ENCODE peak calls at places on chromosomes 3 and 15, in four cellular contexts. H is CD4-positive, alpha-beta T cell; E is brain microvascular endothelial cell; X is left ventricle myocardium inferior. D is an unnamed sample.

GRCh38 chr15:57526076-57526475 is 65.6 kb upstream of the MYZAP start:
- DNase-seq in H (no peak), E (no peak), X (no peak), D (no peak)

GRCh38 chr3:20185364-20185732 is 658 bp downstream of the SGO1 start:
- DNase-seq in H (no peak), E (peak), X (no peak), D (no peak)

GRCh38 chr15:41596972-41597371 is 38.0 kb downstream of the TYRO3 start:
- DNase-seq in H (no peak), E (no peak), X (no peak), D (no peak)

GRCh38 chr3:56125358-56126005 is 342.8 kb downstream of the ERC2 start:
- DNase-seq in H (no peak), E (peak), X (peak), D (no peak)

GRCh38 chr3:124769462-124769861 is 39.2 kb downstream of the UMPS start:
- DNase-seq in H (no peak), E (no peak), X (no peak), D (no peak)

GRCh38 chr3:43773273-43774104 is 82.8 kb downstream of the ABHD5 start:
- DNase-seq in H (no peak), E (no peak), X (peak), D (no peak)

GRCh38 chr3:183455064-183455463 is 26.6 kb upstream of the MCF2L2 start:
- DNase-seq in H (no peak), E (peak), X (no peak), D (no peak)

GRCh38 chr3:70803891-70804290 is 491.5 kb upstream of the MDFIC2 start:
- DNase-seq in H (no peak), E (no peak), X (no peak), D (no peak)

GRCh38 chr3:128424508-128425069 is 42.1 kb downstream of the DNAJB8 start:
- DNase-seq in H (no peak), E (no peak), X (no peak), D (no peak)

GRCh38 chr3:108311797-108312196 is 15.4 kb downstream of the HHLA2 start:
- DNase-seq in H (no peak), E (no peak), X (no peak), D (no peak)

GRCh38 chr3:75294124-75294523 is 370.0 kb upstream of the FRG2C start:
- DNase-seq in H (no peak), E (peak), X (no peak), D (peak)

GRCh38 chr15:33980159-33980558 is 11.9 kb downstream of the CHRM5 start:
- DNase-seq in H (no peak), E (no peak), X (no peak), D (no peak)

GRCh38 chr3:8621141-8621540 is 23.5 kb downstream of the SSUH2 start:
- DNase-seq in H (no peak), E (no peak), X (no peak), D (no peak)

GRCh38 chr3:74693216-74693615 is 78.8 kb upstream of the CNTN3 start:
- DNase-seq in H (no peak), E (no peak), X (no peak), D (no peak)

GRCh38 chr3:32945136-32945535 is 6.3 kb upstream of the CCR4 start:
- DNase-seq in H (no peak), E (no peak), X (no peak), D (no peak)

GRCh38 chr15:58517682-58518525 is 86.1 kb downstream of the LIPC start:
- DNase-seq in H (no peak), E (no peak), X (no peak), D (no peak)

GRCh38 chr3:52570076-52570475 is 33.7 kb downstream of the UQCC5 start:
- DNase-seq in H (no peak), E (peak), X (no peak), D (no peak)

GRCh38 chr3:57397175-57398026 is 104.9 kb upstream of the ASB14 start:
- DNase-seq in H (peak), E (peak), X (no peak), D (no peak)

GRCh38 chr3:81419196-81419595 is 342.2 kb downstream of the GBE1 start:
- DNase-seq in H (no peak), E (no peak), X (no peak), D (no peak)

GRCh38 chr3:111944377-111944776 is 34.4 kb upstream of the ABHD10 start:
- DNase-seq in H (no peak), E (no peak), X (no peak), D (no peak)

GRCh38 chr3:129432036-129432435 is 3.6 kb upstream of the EFCAB12 start:
- DNase-seq in H (no peak), E (no peak), X (no peak), D (no peak)

GRCh38 chr3:48086736-48087470 is 70.7 kb upstream of the MAP4 start:
- DNase-seq in H (no peak), E (peak), X (no peak), D (no peak)

GRCh38 chr3:139173372-139174108 is 128.8 kb upstream of the PRR23C start:
- DNase-seq in H (no peak), E (peak), X (no peak), D (no peak)

DNA sequence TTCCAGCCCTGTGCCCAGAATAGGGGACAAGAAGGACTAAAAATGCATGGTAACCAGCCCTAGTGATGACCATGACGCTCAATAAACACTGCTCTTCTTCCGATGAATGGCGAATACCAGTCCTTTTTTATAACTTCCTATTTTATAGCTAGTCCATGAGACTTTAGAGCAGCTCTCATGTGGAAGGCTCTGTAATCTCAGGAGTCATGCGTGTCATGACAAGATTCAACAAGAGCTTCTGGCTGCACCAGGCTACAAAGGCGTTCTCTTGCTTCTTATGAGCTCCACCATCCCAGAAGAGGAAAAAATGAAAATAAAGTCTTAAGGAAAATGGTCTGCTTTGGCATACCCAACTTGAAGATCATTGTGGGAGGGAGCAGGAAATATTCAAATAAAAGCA is 141.0 kb downstream of the TMCO5A start:
- DNase-seq in H (no peak), E (no peak), X (no peak), D (no peak)
- TF ChIP-seq CTCF in H (no peak), E (no peak), X (no peak), D (no peak)

DNA sequence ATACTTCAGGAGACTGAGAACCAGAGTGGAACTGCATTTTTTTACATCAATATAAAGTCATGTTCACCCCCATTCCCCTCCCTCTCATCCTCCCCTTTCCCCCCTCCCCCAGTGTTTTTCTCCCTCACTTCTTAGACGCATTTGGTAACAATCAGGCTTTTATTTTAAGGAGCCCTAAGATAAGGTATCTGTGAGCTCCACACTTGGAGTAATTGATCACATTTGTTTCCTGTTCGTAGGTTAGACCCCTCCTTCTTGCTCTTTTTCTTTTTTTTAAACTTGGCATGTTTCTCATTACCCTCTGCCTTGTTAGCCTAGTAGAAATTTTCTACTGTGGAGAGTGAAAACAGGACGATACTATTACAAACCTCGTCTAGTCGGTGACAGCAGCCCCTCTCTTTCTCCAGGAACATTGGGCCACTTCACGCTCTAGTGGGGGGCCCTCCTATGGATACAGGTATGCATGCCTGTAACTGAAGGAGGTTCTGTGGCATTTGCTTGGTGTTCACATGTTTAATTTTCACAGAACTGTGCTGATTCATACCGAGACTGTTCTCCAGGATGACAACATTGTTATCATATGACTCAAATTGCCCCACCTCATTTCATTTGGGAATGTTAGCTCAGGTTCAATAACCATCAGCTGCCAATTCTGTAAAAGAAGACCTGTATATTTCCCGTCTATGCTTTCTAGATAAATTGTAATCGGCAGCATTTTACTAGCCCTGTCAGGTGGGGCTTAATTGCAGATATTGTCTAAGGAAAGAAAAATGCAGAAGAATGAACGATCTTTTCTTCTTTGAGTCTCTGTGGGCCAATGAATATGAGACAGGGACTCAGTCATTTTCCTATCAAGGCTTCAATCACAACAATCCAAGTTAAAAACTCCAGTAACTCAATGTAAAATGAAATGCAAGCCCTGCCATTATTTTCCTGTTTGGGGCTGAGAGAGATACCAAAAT is 314.2 kb downstream of the MECOM start:
- DNase-seq in H (no peak), E (no peak), X (no peak), D (no peak)
- TF ChIP-seq CTCF in H (no peak), E (no peak), X (no peak), D (no peak)

GRCh38 chr15:84749111-84749991 is 959 bp downstream of the ZNF592 start:
- DNase-seq in H (peak), E (peak), X (peak), D (peak)

GRCh38 chr15:84750583-84751092 is 2.2 kb downstream of the ZNF592 start:
- DNase-seq in H (no peak), E (no peak), X (no peak), D (no peak)

GRCh38 chr15:84748274-84749110 is at the start of gene ZNF592:
- DNase-seq in H (peak), E (peak), X (peak), D (peak)

GRCh38 chr15:84752195-84752594 is 3.8 kb downstream of the ZNF592 start:
- DNase-seq in H (no peak), E (no peak), X (no peak), D (no peak)

DNA sequence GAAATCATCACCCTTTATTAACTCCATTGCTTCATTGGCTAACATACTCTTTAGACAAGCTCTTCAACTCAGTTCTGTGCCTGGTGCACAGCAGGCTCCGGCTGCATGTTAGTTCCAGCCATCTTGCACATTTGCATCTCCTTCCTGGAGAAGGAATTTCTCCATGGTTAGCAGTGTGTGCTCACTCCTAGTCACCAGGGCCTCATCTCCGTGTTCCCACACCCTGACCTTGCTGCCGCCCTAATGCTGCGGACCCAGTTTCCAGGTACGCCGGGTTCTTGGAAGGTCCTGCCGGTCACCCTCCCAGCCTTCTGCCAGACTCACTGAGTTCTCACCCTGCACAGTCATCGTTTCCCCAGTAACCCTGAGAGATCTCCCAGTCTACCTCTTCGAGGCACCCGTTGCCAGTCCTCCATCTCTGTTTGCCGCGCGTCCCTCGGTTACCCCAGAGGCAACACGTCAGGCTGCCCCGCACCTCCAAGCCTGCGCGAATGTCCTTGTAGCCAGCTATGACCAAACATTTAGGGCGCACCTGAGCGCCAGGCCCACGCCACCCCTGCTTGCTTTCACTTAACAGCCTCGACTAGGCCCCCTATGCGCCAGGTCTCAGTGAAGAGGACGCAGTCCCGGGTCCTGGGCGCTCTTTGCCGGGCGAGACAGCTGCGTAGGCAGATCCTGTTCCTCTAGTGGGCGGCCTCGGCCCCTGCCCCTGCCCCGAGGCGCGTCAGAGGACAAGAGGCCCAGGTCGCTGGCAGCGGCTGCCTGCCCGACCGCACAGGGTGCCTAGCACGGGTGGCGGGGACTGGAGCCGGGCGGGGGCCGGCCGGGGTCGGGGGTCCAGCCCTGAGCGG is 744 bp upstream of the ZNF592 start:
- DNase-seq in H (peak), E (peak), X (peak), D (peak)
- TF ChIP-seq CTCF in H (no peak), E (no peak), X (no peak), D (no peak)

GRCh38 chr3:194006102-194006501 is 129.8 kb upstream of the HES1 start:
- DNase-seq in H (no peak), E (no peak), X (no peak), D (no peak)
- TF ChIP-seq CTCF in H (no peak), E (peak), X (no peak), D (no peak)

GRCh38 chr15:22954798-22955543 is 25.2 kb downstream of the CYFIP1 start:
- DNase-seq in H (no peak), E (no peak), X (no peak), D (no peak)
- TF ChIP-seq CTCF in H (no peak), E (no peak), X (no peak), D (no peak)

DNA sequence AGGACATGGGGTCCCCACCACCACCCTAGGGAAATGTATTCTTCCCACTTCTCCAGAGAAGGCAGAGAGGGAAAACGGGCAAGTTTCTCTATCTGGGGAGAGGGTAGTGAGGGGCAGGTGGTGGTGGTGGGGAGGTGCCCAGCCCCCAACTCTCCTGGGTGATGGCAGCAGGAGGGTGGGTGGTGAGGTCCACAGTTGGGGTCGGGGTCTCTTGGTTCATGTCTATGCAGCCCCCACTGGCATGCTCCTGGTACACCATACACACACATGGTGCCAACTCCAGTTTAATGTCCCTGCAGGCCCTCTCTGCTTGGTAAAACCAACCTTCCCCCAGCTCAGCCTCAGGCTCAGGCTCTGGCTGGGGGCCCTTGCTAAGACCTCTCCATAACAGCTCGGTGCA is 254.5 kb upstream of the LYSMD4 start:
- DNase-seq in H (no peak), E (no peak), X (no peak), D (no peak)
- TF ChIP-seq CTCF in H (no peak), E (no peak), X (no peak), D (no peak)

DNA sequence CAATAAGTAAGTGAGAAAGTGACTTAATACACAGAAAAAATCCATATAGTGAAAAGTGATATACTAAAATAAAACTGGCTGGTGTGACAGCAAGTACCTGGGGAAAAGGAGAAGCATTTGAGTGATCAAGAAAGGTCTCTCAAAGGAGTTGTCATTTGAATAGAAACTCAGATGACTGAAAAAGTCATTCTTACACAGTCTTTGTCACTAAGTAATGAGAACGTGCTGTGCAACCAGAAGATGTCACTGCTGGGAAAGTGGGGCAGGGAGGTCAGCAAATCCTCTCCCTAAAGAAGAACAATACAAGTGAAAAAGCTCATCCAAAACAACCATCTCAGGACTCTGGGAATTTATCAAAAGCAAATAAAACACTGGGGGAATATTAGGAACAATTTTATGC is 317.5 kb upstream of the TRIM42 start:
- DNase-seq in H (no peak), E (no peak), X (no peak), D (no peak)
- TF ChIP-seq CTCF in H (no peak), E (peak), X (peak), D (no peak)

GRCh38 chr3:180594631-180595348 is 7.2 kb upstream of the TTC14 start:
- DNase-seq in H (no peak), E (no peak), X (no peak), D (no peak)
- TF ChIP-seq CTCF in H (no peak), E (peak), X (peak), D (no peak)

D was measured in mesothelial cell of epicardium.